ENCODE peak calls at places on chromosomes 16 and 17, in four cellular contexts. L is activated effector memory CD4-positive, alpha-beta T cell treated with Interleukin-2 at 50 U/mL for 16 hours; U is heart right ventricle; A is NCI-H446. K is an unnamed sample.

GRCh38 chr16:22120440-22120839 is 28.1 kb downstream of the VWA3A start:
- DNase-seq in A (no peak), U (no peak), L (no peak), K (no peak)

GRCh38 chr17:78391843-78392242 is 13.4 kb downstream of the PGS1 start:
- DNase-seq in U (no peak), L (no peak), A (no peak), K (no peak)

GRCh38 chr17:9237661-9238301 is 216.5 kb downstream of the NTN1 start:
- DNase-seq in A (no peak), U (no peak), L (no peak), K (no peak)

GRCh38 chr16:82943371-82943770 is 316.6 kb downstream of the CDH13 start:
- DNase-seq in L (no peak), U (no peak), A (no peak), K (no peak)

GRCh38 chr17:81927145-81927652 is 336 bp downstream of the MAFG start:
- DNase-seq in U (no peak), A (no peak), L (no peak), K (no peak)

GRCh38 chr17:53032861-53033271 is 789.9 kb upstream of the KIF2B start:
- DNase-seq in L (no peak), A (peak), U (peak), K (no peak)

GRCh38 chr17:7774037-7774659 is 56.6 kb downstream of the DNAH2 start:
- DNase-seq in A (no peak), U (no peak), L (no peak), K (no peak)

GRCh38 chr16:68283840-68284595 is 19.7 kb downstream of the SLC7A6 start:
- DNase-seq in A (no peak), U (no peak), L (no peak), K (no peak)

GRCh38 chr16:10635367-10636021 is 55.1 kb upstream of the EMP2 start:
- DNase-seq in L (no peak), A (no peak), U (no peak), K (no peak)

GRCh38 chr17:34763727-34764665 is 184.6 kb downstream of the TMEM132E start:
- DNase-seq in U (no peak), A (no peak), L (no peak), K (no peak)

GRCh38 chr17:17108681-17109049 is 66.4 kb downstream of the MPRIP start:
- DNase-seq in U (no peak), L (no peak), A (no peak), K (no peak)

GRCh38 chr17:15928286-15928785 is 16.6 kb upstream of the ADORA2B start:
- DNase-seq in A (no peak), L (no peak), U (no peak), K (no peak)

GRCh38 chr16:89344314-89344828 is 126.9 kb downstream of the ZNF778 start:
- DNase-seq in U (no peak), A (peak), L (no peak), K (no peak)

GRCh38 chr16:85555549-85556455 is 57.3 kb upstream of the GSE1 start:
- DNase-seq in U (peak), A (no peak), L (no peak), K (no peak)

GRCh38 chr17:19260958-19261357 is 23.8 kb downstream of the EPN2 start:
- DNase-seq in A (peak), L (no peak), U (no peak), K (no peak)

GRCh38 chr17:3582921-3583320 is 25.3 kb upstream of the TRPV3 start:
- DNase-seq in U (no peak), A (no peak), L (no peak), K (no peak)

GRCh38 chr16:9528680-9529079 is 437.2 kb downstream of the HAPSTR1 start:
- DNase-seq in A (no peak), U (no peak), L (no peak), K (no peak)

GRCh38 chr16:528111-529011 is 849 bp downstream of the CAPN15 start:
- DNase-seq in U (peak), L (peak), A (no peak), K (no peak)

GRCh38 chr17:78940708-78941107 is 15.5 kb upstream of the TIMP2 start:
- DNase-seq in A (no peak), U (no peak), L (no peak), K (no peak)

K was measured in cerebellar nuclear complex.